ENCODE peak calls at places on chromosomes 5 and 9, in four cellular contexts. W is WERI-Rb-1, Z is dorsolateral prefrontal cortex, Y is K562. M is an unnamed sample.

GRCh38 chr5:94623026-94623425 is 4.6 kb downstream of the SLF1 start:
- DNase-seq in Y (no peak), W (no peak), Z (no peak), M (no peak)

GRCh38 chr5:146894763-146895521 is 16.4 kb upstream of the PPP2R2B start:
- DNase-seq in W (no peak), Z (no peak), Y (no peak), M (no peak)

GRCh38 chr5:139843991-139844390 is 48.4 kb downstream of the PSD2 start:
- DNase-seq in W (no peak), Y (no peak), Z (no peak), M (no peak)

GRCh38 chr9:74748966-74749365 is 138.8 kb downstream of the TRPM6 start:
- DNase-seq in Y (no peak), Z (no peak), W (no peak), M (no peak)

GRCh38 chr5:7851617-7852289 is 820 bp upstream of the CFAP90 start:
- DNase-seq in Y (no peak), Z (no peak), W (no peak), M (no peak)

GRCh38 chr9:109629615-109630014 is 131.5 kb upstream of the PTPN3 start:
- DNase-seq in W (no peak), Z (no peak), Y (no peak), M (no peak)

GRCh38 chr9:91758491-91758981 is 191.5 kb downstream of the ROR2 start:
- DNase-seq in Z (no peak), Y (peak), W (peak), M (no peak)

GRCh38 chr9:134375011-134375390 is 48.7 kb downstream of the RXRA start:
- DNase-seq in Y (no peak), W (peak), Z (no peak), M (no peak)

GRCh38 chr9:126482361-126483044 is 131.2 kb upstream of the LMX1B start:
- DNase-seq in Y (no peak), Z (peak), W (peak), M (no peak)

GRCh38 chr5:181173420-181174342 is 26.3 kb downstream of the OR2V2 start:
- DNase-seq in W (no peak), Y (peak), Z (no peak), M (peak)
- TF ChIP-seq CTCF in W (no peak), Y (no peak), Z (no peak), M (no peak)

GRCh38 chr5:174755103-174755502 is 30.7 kb downstream of the MSX2 start:
- DNase-seq in Y (no peak), W (no peak), Z (no peak), M (no peak)
- TF ChIP-seq CTCF in Y (peak), W (no peak), Z (peak), M (no peak)

DNA sequence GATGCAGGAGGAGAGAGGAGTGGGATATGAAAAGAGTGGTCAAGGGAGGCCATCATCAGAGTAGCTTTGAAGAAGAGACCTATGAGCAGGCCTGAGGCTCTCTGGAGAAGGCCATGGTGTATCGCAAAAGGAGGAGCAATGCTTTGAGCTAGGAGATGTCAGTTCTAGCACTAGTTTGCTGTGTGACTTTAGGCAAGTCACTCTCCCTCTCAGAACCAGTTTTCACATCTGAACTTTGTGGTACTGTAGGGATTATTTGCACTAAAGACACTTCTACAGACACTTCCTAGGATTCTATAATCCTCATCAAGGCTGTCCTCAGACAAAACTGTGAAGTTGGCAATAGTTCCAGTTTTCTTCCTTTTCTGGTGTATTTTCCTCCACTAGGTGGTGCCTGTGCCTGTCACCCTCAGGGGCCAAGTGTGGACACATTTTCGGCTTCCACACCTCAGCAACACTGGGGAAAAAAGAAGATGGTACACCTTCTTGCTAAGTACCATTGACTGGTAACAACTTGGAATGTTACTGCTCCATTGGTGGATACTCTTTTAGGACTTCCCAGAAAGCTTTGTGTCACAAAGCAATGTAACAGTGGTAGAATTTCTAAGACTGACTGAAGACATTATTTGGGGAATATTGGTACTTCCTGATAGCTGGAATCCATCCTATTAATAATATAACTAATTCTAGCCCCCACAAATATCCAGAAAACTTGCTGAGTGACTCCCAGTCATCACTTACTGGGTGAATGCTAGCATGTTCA is 9.9 kb downstream of the PAPPA start:
- DNase-seq in W (no peak), Y (peak), Z (no peak), M (no peak)
- TF ChIP-seq CTCF in W (peak), Y (peak), Z (peak), M (no peak)

GRCh38 chr5:129356846-129357245 is 103.3 kb upstream of the ADAMTS19 start:
- DNase-seq in W (no peak), Z (no peak), Y (no peak), M (no peak)

GRCh38 chr5:129358069-129358468 is 102.0 kb upstream of the ADAMTS19 start:
- DNase-seq in Z (no peak), Y (no peak), W (no peak), M (no peak)

GRCh38 chr5:129359450-129359849 is 100.6 kb upstream of the ADAMTS19 start:
- DNase-seq in Z (no peak), Y (no peak), W (no peak), M (no peak)

GRCh38 chr5:129363991-129364390 is 96.1 kb upstream of the ADAMTS19 start:
- DNase-seq in Z (no peak), W (no peak), Y (no peak), M (no peak)

DNA sequence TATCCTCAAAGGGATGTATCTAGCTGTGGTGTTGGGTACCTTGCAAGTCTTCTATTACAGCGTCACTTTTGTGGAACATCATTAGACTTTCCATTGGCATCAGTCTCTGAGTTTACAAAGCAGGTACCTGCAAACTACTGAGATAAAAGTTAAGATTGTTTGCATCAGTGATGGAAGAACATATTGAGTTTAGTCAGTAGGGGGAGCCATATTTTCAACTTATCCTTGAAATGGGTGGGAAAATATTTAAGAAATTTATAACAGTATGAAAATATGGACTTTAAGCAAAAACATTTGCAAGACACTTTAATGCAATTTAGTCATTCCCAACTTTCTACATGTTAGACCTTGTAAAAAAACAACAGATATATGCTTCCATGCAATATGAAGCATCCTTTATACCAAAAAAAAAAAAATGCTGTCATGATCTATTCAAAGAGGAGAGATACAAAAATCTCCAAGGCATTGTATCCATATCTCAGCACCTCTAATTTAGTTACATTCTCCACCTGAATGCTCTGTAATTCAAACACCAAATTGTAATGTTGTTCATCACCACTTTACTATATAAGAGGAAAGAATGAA is 98.6 kb upstream of the ADAMTS19 start:
- DNase-seq in W (no peak), Y (no peak), Z (no peak), M (no peak)
- TF ChIP-seq CTCF in W (peak), Y (no peak), Z (no peak), M (no peak)

GRCh38 chr9:4796988-4797956 is 4.5 kb downstream of the RCL1 start:
- DNase-seq in Z (no peak), Y (peak), W (peak), M (no peak)
- TF ChIP-seq CTCF in Z (peak), Y (peak), W (peak), M (no peak)

GRCh38 chr5:82174919-82175219 is 103.3 kb downstream of the RPS23 start:
- DNase-seq in Z (no peak), W (no peak), Y (no peak), M (no peak)
- TF ChIP-seq CTCF in Z (no peak), W (no peak), Y (peak), M (no peak)

GRCh38 chr5:3598725-3599282 is 3.2 kb downstream of the IRX1 start:
- DNase-seq in Z (no peak), Y (no peak), W (no peak), M (no peak)

GRCh38 chr5:3598236-3598635 is 2.6 kb downstream of the IRX1 start:
- DNase-seq in Z (no peak), Y (no peak), W (no peak), M (no peak)

GRCh38 chr5:3600106-3600997 is 4.7 kb downstream of the IRX1 start:
- DNase-seq in Y (no peak), W (peak), Z (no peak), M (no peak)

GRCh38 chr5:3601060-3601710 is 5.6 kb downstream of the IRX1 start:
- DNase-seq in Z (no peak), Y (no peak), W (no peak), M (no peak)

GRCh38 chr5:3599283-3600105 is 3.9 kb downstream of the IRX1 start:
- DNase-seq in W (no peak), Y (no peak), Z (no peak), M (no peak)
- TF ChIP-seq CTCF in W (peak), Y (no peak), Z (no peak), M (no peak)